ENCODE peak calls at places on chromosomes 2 and 18, in eight cellular contexts. S is mammary epithelial cell, Z is fibroblast of lung, L is heart left ventricle, J is stomach, W is PC-3, F is AG09309, G is spleen. M is an unnamed sample.
A peak's percentile ranks its signal among the peaks of the same experiment; 100 is the strongest.

GRCh38 chr2:177030391-177031000 is 182.1 kb upstream of the HNRNPA3 start:
- DNase-seq in S (no peak), Z (no peak), L (no peak), J (no peak), W (no peak), F (no peak), G (no peak), M (no peak)

GRCh38 chr2:185208261-185208660 is 530.3 kb upstream of the FSIP2 start:
- DNase-seq in S (peak; percentile 38), Z (peak; percentile 34), L (no peak), J (peak; percentile 29), W (peak; percentile 70), F (no peak), G (no peak), M (no peak)

GRCh38 chr2:71791501-71792135 is 338.3 kb downstream of the DYSF start:
- DNase-seq in S (no peak), Z (no peak), L (no peak), J (no peak), W (no peak), F (no peak), G (peak; percentile 55), M (no peak)

GRCh38 chr2:192059226-192059625 is 135.5 kb downstream of the TMEFF2 start:
- DNase-seq in S (no peak), Z (no peak), L (no peak), J (no peak), W (no peak), F (no peak), G (no peak), M (no peak)

GRCh38 chr2:67445652-67446268 is 48.6 kb downstream of the ETAA1 start:
- DNase-seq in S (no peak), Z (no peak), L (no peak), J (no peak), W (peak; percentile 61), F (no peak), G (no peak), M (no peak)

GRCh38 chr18:4017479-4017878 is 437.6 kb downstream of the DLGAP1 start:
- DNase-seq in S (no peak), Z (no peak), L (no peak), J (no peak), W (peak; percentile 14), F (no peak), G (no peak), M (no peak)

GRCh38 chr18:68439672-68440071 is 275.2 kb downstream of the TMX3 start:
- DNase-seq in S (no peak), Z (no peak), L (no peak), J (no peak), W (no peak), F (no peak), G (no peak), M (no peak)

GRCh38 chr2:208064220-208064951 is 39.1 kb upstream of the PLEKHM3 start:
- DNase-seq in S (peak; percentile 88), Z (peak; percentile 96), L (no peak), J (no peak), W (peak; percentile 86), F (peak; percentile 89), G (no peak), M (peak; percentile 93)

GRCh38 chr2:233183869-233184418 is 67.5 kb upstream of the ATG16L1 start:
- DNase-seq in S (no peak), Z (no peak), L (no peak), J (no peak), W (no peak), F (no peak), G (no peak), M (no peak)

GRCh38 chr2:17786727-17787126 is 29.5 kb upstream of the MSGN1 start:
- DNase-seq in S (no peak), Z (no peak), L (no peak), J (no peak), W (no peak), F (no peak), G (no peak), M (no peak)

GRCh38 chr18:42365550-42365949 is 410.5 kb downstream of the PIK3C3 start:
- DNase-seq in S (no peak), Z (peak; percentile 8), L (no peak), J (no peak), W (no peak), F (no peak), G (no peak), M (no peak)

GRCh38 chr2:96336104-96336775 is 674 bp downstream of the NCAPH start:
- DNase-seq in S (no peak), Z (no peak), L (no peak), J (no peak), W (no peak), F (no peak), G (no peak), M (no peak)

GRCh38 chr2:74778381-74779371 is 55.3 kb upstream of the HK2 start:
- DNase-seq in S (no peak), Z (no peak), L (no peak), J (no peak), W (no peak), F (no peak), G (no peak), M (no peak)

GRCh38 chr2:136212426-136213378 is 94.8 kb upstream of the CXCR4 start:
- DNase-seq in S (no peak), Z (no peak), L (no peak), J (no peak), W (no peak), F (no peak), G (no peak), M (no peak)

GRCh38 chr2:61660511-61661388 is 122.6 kb upstream of the XPO1 start:
- DNase-seq in S (no peak), Z (no peak), L (peak; percentile 62), J (peak; percentile 70), W (peak; percentile 14), F (no peak), G (no peak), M (peak; percentile 40)

GRCh38 chr2:188512456-188512855 is 220.8 kb downstream of the GULP1 start:
- DNase-seq in S (peak; percentile 25), Z (peak; percentile 63), L (no peak), J (no peak), W (peak; percentile 65), F (peak; percentile 41), G (no peak), M (peak; percentile 81)

GRCh38 chr2:17934721-17935120 is 56.3 kb downstream of the KCNS3 start:
- DNase-seq in S (peak; percentile 6), Z (peak; percentile 94), L (peak; percentile 50), J (no peak), W (peak; percentile 28), F (peak; percentile 52), G (no peak), M (peak; percentile 73)

GRCh38 chr18:45722899-45723298 is 1.1 kb upstream of the SLC14A1 start:
- DNase-seq in S (peak; percentile 57), Z (peak; percentile 74), L (peak; percentile 69), J (peak; percentile 88), W (peak; percentile 64), F (no peak), G (peak; percentile 92), M (peak; percentile 68)

GRCh38 chr18:37238271-37238670 is 327.3 kb downstream of the CELF4 start:
- DNase-seq in S (no peak), Z (no peak), L (no peak), J (no peak), W (no peak), F (no peak), G (no peak), M (no peak)

DNA sequence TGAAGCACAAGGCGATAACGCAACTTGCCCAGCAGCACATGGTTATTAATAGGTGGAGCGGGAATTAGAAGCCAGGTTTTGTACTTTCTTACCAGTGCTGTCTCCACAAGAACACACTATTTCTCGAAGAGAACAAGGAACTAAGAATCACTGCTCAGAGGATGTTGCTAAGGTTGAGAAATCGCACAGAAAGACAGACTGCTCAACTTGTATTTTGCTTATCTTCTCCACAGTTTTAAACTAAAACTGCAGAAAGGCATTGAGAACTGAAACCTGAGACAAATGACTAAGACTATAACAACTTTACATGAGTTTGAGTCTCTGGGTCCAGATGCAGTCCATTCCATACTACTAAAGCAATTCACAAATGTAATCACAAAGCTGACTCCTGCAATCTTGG is 6.2 kb downstream of the PRKD3 start:
- DNase-seq in S (no peak), Z (peak; percentile 74), L (no peak), J (no peak), W (no peak), F (no peak), G (no peak), M (peak; percentile 86)
- H3K4me3 ChIP-seq in S (no peak overlapping the region), Z (peak overlapping the region; percentile 25), L (no peak overlapping the region), J (no peak overlapping the region), W (no peak overlapping the region), F (no peak overlapping the region), G (no peak overlapping the region), M (peak overlapping the region; percentile 26)

GRCh38 chr18:67359868-67360838 is 156.4 kb downstream of the DSEL start:
- DNase-seq in S (peak; percentile 92), Z (peak; percentile 96), L (peak; percentile 40), J (no peak), W (peak; percentile 93), F (peak; percentile 59), G (no peak), M (peak; percentile 91)
- H3K4me3 ChIP-seq in S (peak overlapping the region; percentile 28), Z (peak overlapping the region; percentile 47), L (peak overlapping the region; percentile 16), J (no peak overlapping the region), W (peak overlapping the region; percentile 63), F (peak overlapping the region; percentile 20), G (no peak overlapping the region), M (peak overlapping the region; percentile 47)

GRCh38 chr2:183543222-183543621 is 419.0 kb downstream of the NUP35 start:
- DNase-seq in S (no peak), Z (no peak), L (no peak), J (no peak), W (no peak), F (no peak), G (no peak), M (no peak)
- H3K4me3 ChIP-seq in S (no peak overlapping the region), Z (no peak overlapping the region), L (no peak overlapping the region), J (no peak overlapping the region), W (no peak overlapping the region), F (no peak overlapping the region), G (no peak overlapping the region), M (no peak overlapping the region)

GRCh38 chr18:23189768-23190661 is 54.7 kb downstream of the CABLES1 start:
- DNase-seq in S (no peak), Z (no peak), L (no peak), J (no peak), W (no peak), F (no peak), G (peak; percentile 51), M (no peak)

GRCh38 chr18:23189099-23189498 is 53.8 kb downstream of the CABLES1 start:
- DNase-seq in S (no peak), Z (no peak), L (no peak), J (no peak), W (no peak), F (no peak), G (no peak), M (no peak)

GRCh38 chr18:23193727-23194126 is 58.4 kb downstream of the CABLES1 start:
- DNase-seq in S (no peak), Z (no peak), L (no peak), J (no peak), W (no peak), F (no peak), G (no peak), M (no peak)

GRCh38 chr18:23191952-23192662 is 56.8 kb downstream of the CABLES1 start:
- DNase-seq in S (peak; percentile 36), Z (peak; percentile 90), L (peak; percentile 79), J (peak; percentile 51), W (peak; percentile 26), F (no peak), G (peak; percentile 61), M (peak; percentile 76)

DNA sequence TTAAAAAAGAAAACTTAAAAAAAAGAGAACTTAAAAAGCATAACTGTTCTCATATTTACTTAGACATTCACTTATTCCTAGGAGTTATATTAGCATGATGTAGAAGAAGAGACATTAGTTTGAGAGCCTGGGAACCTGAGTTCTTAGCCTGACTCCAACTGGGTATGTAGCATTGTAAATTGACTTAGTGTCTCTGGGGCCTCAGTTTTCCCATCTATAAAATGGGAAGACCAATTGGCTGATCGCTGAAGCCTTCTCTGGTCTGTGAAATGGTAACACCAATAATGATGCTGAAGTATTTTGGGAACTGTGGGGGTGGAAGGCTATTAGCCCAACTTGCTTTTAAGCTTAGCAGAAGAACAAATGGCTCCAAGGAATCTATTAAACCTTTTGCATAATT is 55.9 kb downstream of the CABLES1 start:
- DNase-seq in S (no peak), Z (no peak), L (no peak), J (no peak), W (no peak), F (no peak), G (no peak), M (no peak)
- H3K4me3 ChIP-seq in S (no peak overlapping the region), Z (no peak overlapping the region), L (no peak overlapping the region), J (no peak overlapping the region), W (no peak overlapping the region), F (no peak overlapping the region), G (no peak overlapping the region), M (no peak overlapping the region)